ENCODE peak calls at places on chromosomes 12 and 14, in six cellular contexts. Z, A, B, Q, H and I are unnamed samples.

GRCh38 chr14:34951286-34951685 is 31.5 kb upstream of the SRP54 start:
- DNase-seq in B (no peak), Q (peak), A (no peak), H (no peak), Z (peak), I (no peak)

GRCh38 chr12:118359541-118359915 is 13.2 kb downstream of the TAOK3 start:
- DNase-seq in B (no peak), A (no peak), Q (no peak), Z (no peak), H (peak), I (no peak)

GRCh38 chr12:110135012-110135411 is 10.9 kb downstream of the IFT81 start:
- DNase-seq in Q (peak), H (no peak), Z (peak), A (no peak), B (no peak), I (no peak)

GRCh38 chr12:108131035-108131434 is 1.9 kb downstream of the WSCD2 start:
- DNase-seq in Q (no peak), Z (no peak), B (no peak), H (no peak), A (no peak), I (no peak)

GRCh38 chr14:83757896-83758295 is 1772.0 kb upstream of the FLRT2 start:
- DNase-seq in Z (peak), A (no peak), B (no peak), Q (no peak), H (no peak), I (no peak)

GRCh38 chr12:75704664-75705063 is 193.3 kb upstream of the KRR1 start:
- DNase-seq in Z (no peak), Q (no peak), H (no peak), A (no peak), B (peak), I (no peak)

GRCh38 chr12:113221181-113221996 is at the start of gene TPCN1:
- DNase-seq in Z (peak), H (peak), B (peak), A (peak), Q (peak), I (peak)

GRCh38 chr12:82635263-82635662 is 51.4 kb upstream of the TMTC2 start:
- DNase-seq in Z (no peak), Q (no peak), A (no peak), H (no peak), B (no peak), I (no peak)

GRCh38 chr12:17992002-17992656 is 97.9 kb downstream of the RERGL start:
- DNase-seq in A (peak), B (peak), Z (peak), H (no peak), Q (peak), I (peak)

GRCh38 chr12:88299567-88300101 is 157.5 kb downstream of the TMTC3 start:
- DNase-seq in A (peak), B (peak), Q (peak), H (no peak), Z (peak), I (no peak)

GRCh38 chr14:56224179-56224578 is 106.0 kb downstream of the PELI2 start:
- DNase-seq in B (no peak), H (no peak), Z (no peak), Q (no peak), A (no peak), I (no peak)

GRCh38 chr14:86654558-86655184 is 1124.7 kb downstream of the FLRT2 start:
- DNase-seq in Q (no peak), B (peak), A (no peak), H (no peak), Z (peak), I (peak)

GRCh38 chr14:101810897-101811620 is 49.5 kb downstream of the PPP2R5C start:
- DNase-seq in Z (peak), H (no peak), Q (no peak), A (no peak), B (peak), I (no peak)